ENCODE peak calls at places on chromosomes 11 and 22, in seven cellular contexts. One of them, this sample, is unnamed.
A peak's percentile ranks its signal among the peaks of the same experiment; 100 is the strongest.

GRCh38 chr11:95089620-95090542 is at the start of gene ENDOD1:
- DNase-seq in adrenal gland: peak; percentile 86
- DNase-seq in right lobe of liver: peak; percentile 87
- DNase-seq in Peyer's patch: peak; percentile 83
- DNase-seq in A549: peak; percentile 45
- DNase-seq in IMR-90: peak; percentile 74
- DNase-seq in ovary: peak; percentile 89
- DNase-seq in this sample: peak; percentile 98

GRCh38 chr11:3122775-3123201 is 42.3 kb downstream of the OSBPL5 start:
- DNase-seq in IMR-90: no peak
- DNase-seq in Peyer's patch: no peak
- DNase-seq in right lobe of liver: peak; percentile 12
- DNase-seq in A549: no peak
- DNase-seq in ovary: peak; percentile 38
- DNase-seq in adrenal gland: no peak
- DNase-seq in this sample: peak; percentile 68

GRCh38 chr11:126317681-126318641 is 14.1 kb downstream of the DCPS start:
- DNase-seq in Peyer's patch: no peak
- DNase-seq in IMR-90: peak; percentile 83
- DNase-seq in A549: no peak
- DNase-seq in adrenal gland: peak; percentile 73
- DNase-seq in right lobe of liver: no peak
- DNase-seq in ovary: peak; percentile 83
- DNase-seq in this sample: peak; percentile 55

GRCh38 chr22:21780259-21780658 is 44.7 kb upstream of the YPEL1 start:
- DNase-seq in IMR-90: no peak
- DNase-seq in Peyer's patch: no peak
- DNase-seq in A549: no peak
- DNase-seq in adrenal gland: no peak
- DNase-seq in ovary: no peak
- DNase-seq in right lobe of liver: no peak
- DNase-seq in this sample: no peak

GRCh38 chr22:46219650-46220049 is 30.4 kb downstream of the CDPF1 start:
- DNase-seq in A549: no peak
- DNase-seq in Peyer's patch: no peak
- DNase-seq in ovary: no peak
- DNase-seq in right lobe of liver: no peak
- DNase-seq in IMR-90: no peak
- DNase-seq in adrenal gland: no peak
- DNase-seq in this sample: no peak

GRCh38 chr11:116170526-116171120 is 602.2 kb downstream of the BUD13 start:
- DNase-seq in IMR-90: no peak
- DNase-seq in Peyer's patch: no peak
- DNase-seq in adrenal gland: no peak
- DNase-seq in right lobe of liver: no peak
- DNase-seq in ovary: no peak
- DNase-seq in A549: no peak
- DNase-seq in this sample: no peak

GRCh38 chr22:50620861-50621490 is 7.0 kb downstream of the ARSA start:
- DNase-seq in adrenal gland: no peak
- DNase-seq in A549: no peak
- DNase-seq in IMR-90: no peak
- DNase-seq in Peyer's patch: peak; percentile 76
- DNase-seq in right lobe of liver: no peak
- DNase-seq in ovary: peak; percentile 35
- DNase-seq in this sample: peak; percentile 88

GRCh38 chr11:93921695-93922468 is 71.5 kb upstream of the VSTM5 start:
- DNase-seq in right lobe of liver: no peak
- DNase-seq in adrenal gland: peak; percentile 50
- DNase-seq in ovary: no peak
- DNase-seq in IMR-90: peak; percentile 72
- DNase-seq in Peyer's patch: no peak
- DNase-seq in A549: peak; percentile 30
- DNase-seq in this sample: no peak

GRCh38 chr11:33766085-33766484 is 8.2 kb downstream of the FBXO3 start:
- DNase-seq in adrenal gland: no peak
- DNase-seq in Peyer's patch: no peak
- DNase-seq in ovary: no peak
- DNase-seq in right lobe of liver: no peak
- DNase-seq in IMR-90: no peak
- DNase-seq in A549: no peak
- DNase-seq in this sample: no peak

DNA sequence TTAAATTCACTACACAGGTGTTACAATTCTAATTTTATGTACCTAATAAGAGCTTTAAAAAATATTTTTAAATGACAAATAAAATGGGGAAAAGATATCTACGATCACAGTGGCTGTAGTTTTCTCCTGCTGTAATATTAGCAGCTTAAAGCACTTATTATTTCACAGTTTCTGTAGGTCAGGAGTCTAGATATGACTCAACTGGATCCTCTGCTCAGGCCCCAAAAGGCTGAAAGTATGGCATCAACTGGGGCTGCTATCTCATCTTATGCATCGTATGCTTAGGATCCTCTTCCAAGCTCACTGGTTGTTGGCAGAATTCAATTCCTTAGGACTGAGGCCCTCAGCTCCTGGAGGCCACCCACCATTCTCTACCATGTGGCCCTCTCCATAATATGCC is 12.8 kb downstream of the FBXO3 start:
- DNase-seq in ovary: no peak
- DNase-seq in adrenal gland: no peak
- DNase-seq in right lobe of liver: no peak
- DNase-seq in A549: no peak
- DNase-seq in IMR-90: no peak
- DNase-seq in Peyer's patch: no peak
- DNase-seq in this sample: no peak
- H3K27ac ChIP-seq in ovary: no peak overlapping the region
- H3K27ac ChIP-seq in adrenal gland: no peak overlapping the region
- H3K27ac ChIP-seq in right lobe of liver: no peak overlapping the region
- H3K27ac ChIP-seq in A549: no peak overlapping the region
- H3K27ac ChIP-seq in IMR-90: no peak overlapping the region
- H3K27ac ChIP-seq in Peyer's patch: no peak overlapping the region
- H3K27ac ChIP-seq in this sample: no peak overlapping the region

DNA sequence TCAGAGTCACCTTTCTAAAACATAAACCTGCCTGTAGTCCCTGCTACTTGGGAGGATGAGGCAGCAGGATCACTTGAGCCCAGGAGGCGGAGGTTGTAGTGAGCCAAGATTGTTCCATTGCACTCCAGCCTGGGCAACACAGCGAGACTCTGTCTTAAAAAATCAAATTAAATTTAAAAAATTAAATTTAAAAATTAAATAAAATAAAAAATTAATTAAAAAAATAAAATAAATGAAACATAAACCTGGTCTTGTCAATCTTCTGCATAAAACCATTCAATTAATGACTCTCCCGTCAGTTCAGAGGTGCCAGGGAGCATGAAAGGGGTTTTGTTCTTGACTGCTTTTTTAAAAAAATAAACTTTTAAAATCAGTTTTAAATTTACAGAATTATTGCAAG is 48.6 kb downstream of the CCDC83 start:
- DNase-seq in ovary: no peak
- DNase-seq in Peyer's patch: no peak
- DNase-seq in IMR-90: no peak
- DNase-seq in A549: no peak
- DNase-seq in adrenal gland: no peak
- DNase-seq in right lobe of liver: no peak
- DNase-seq in this sample: no peak
- TF ChIP-seq POLR2A in ovary: no peak
- TF ChIP-seq POLR2A in Peyer's patch: no peak
- TF ChIP-seq POLR2A in IMR-90: no peak
- TF ChIP-seq POLR2A in A549: no peak
- TF ChIP-seq POLR2A in adrenal gland: no peak
- TF ChIP-seq POLR2A in right lobe of liver: no peak
- TF ChIP-seq POLR2A in this sample: no peak

DNA sequence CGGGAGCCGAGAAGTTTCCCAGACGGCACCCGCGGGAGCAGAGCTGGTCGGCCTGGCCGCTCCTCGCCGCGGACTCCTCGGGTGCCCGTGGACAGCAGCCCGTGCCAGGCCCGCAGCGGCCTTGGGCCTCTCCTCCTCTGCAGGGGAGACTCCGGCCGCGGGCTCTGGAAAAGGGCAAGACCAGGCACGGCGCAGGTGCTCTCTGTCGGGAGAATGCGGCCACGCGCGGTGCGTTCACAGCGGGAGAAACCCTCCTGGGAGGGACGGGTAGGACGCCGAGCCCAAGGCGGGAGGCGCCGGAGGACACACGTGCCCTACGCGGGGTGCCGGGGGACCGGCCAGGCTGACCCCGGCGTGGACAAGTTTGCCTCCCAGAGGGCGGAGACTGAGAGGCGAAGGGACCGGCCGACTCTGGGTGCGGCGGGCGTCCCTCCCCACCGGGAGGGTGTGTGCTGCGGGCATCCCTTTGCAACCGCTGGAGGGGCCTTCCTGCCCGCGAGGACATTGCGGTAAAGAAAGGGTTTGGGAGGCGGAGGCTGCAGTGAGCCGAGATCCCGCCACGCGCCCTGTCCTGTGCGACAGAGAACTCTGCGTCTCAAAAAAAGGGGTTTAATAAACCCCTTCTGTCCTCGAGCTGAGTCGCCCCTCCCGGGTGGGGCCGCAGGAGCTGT is 2.3 kb downstream of the IFITM1 start:
- DNase-seq in A549: no peak
- DNase-seq in right lobe of liver: peak; percentile 73
- DNase-seq in adrenal gland: no peak
- DNase-seq in ovary: peak; percentile 63
- DNase-seq in Peyer's patch: no peak
- DNase-seq in IMR-90: no peak
- DNase-seq in this sample: peak; percentile 89
- H3K27ac ChIP-seq in A549: no peak overlapping the region
- H3K27ac ChIP-seq in right lobe of liver: peak overlapping the region; percentile 90
- H3K27ac ChIP-seq in adrenal gland: peak overlapping the region; percentile 37
- H3K27ac ChIP-seq in ovary: peak overlapping the region; percentile 88
- H3K27ac ChIP-seq in Peyer's patch: peak overlapping the region; percentile 83
- H3K27ac ChIP-seq in IMR-90: no peak overlapping the region
- H3K27ac ChIP-seq in this sample: peak overlapping the region; percentile 98

DNA sequence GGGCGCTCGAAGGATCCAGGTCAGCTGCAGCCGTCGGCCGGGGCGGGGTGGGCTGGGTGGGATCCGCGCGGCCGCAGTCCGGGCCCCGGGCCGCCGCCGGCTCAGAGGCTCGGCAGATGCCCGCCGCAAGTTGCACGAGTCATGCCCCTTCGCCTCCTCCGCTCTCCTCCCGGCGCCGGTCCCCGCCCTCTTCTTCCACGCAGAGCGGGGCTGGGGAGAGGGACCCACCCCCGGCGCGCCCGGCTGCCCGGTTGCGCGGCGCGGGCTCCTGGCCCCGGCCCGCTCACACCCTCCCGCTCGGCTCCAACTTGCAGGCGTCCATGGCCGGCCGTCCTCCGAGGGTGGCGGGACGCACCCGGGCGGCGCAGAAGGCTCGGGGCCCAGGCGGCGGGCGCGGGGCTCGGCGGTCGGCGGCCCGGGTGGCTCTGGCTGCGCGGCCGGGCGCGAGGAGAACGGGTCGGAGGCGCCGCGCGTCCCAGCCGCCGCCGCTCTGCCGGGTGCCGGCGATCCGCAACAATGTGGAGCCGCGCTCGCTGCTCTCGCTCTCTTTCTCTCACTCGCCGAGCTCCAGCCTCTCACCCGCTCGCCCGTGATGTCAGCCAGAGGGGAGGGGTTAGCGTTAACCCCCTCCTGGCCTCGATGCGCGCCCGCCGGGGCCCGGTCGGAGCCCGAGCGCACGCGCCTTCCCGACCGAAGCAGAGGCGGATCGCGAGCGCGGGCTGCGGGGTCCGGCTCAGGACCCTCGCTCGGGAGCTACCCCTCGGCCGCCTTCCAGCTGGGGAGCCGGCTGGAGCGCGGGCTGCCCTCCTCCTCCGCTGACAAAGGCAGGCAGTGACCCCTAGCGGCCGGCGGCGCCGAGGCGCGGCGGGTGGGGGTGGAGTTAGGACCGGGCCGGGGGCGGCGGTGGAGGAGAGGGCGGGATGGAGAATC is at the start of gene NECTIN1:
- DNase-seq in IMR-90: peak; percentile 79
- DNase-seq in A549: peak; percentile 78
- DNase-seq in Peyer's patch: peak; percentile 83
- DNase-seq in adrenal gland: peak; percentile 91
- DNase-seq in right lobe of liver: peak; percentile 92
- DNase-seq in ovary: peak; percentile 90
- DNase-seq in this sample: peak; percentile 97
- TF ChIP-seq POLR2A in IMR-90: peak; percentile 57
- TF ChIP-seq POLR2A in A549: peak; percentile 85
- TF ChIP-seq POLR2A in Peyer's patch: peak; percentile 84
- TF ChIP-seq POLR2A in adrenal gland: peak; percentile 75
- TF ChIP-seq POLR2A in right lobe of liver: peak; percentile 95
- TF ChIP-seq POLR2A in ovary: peak; percentile 48
- TF ChIP-seq POLR2A in this sample: no peak

GRCh38 chr11:80700386-80700785 is 1259.6 kb upstream of the TENM4 start:
- DNase-seq in A549: no peak
- DNase-seq in adrenal gland: no peak
- DNase-seq in ovary: no peak
- DNase-seq in Peyer's patch: no peak
- DNase-seq in IMR-90: no peak
- DNase-seq in right lobe of liver: no peak
- DNase-seq in this sample: no peak
- H3K27ac ChIP-seq in A549: no peak overlapping the region
- H3K27ac ChIP-seq in adrenal gland: no peak overlapping the region
- H3K27ac ChIP-seq in ovary: no peak overlapping the region
- H3K27ac ChIP-seq in Peyer's patch: no peak overlapping the region
- H3K27ac ChIP-seq in IMR-90: no peak overlapping the region
- H3K27ac ChIP-seq in right lobe of liver: no peak overlapping the region
- H3K27ac ChIP-seq in this sample: no peak overlapping the region

GRCh38 chr11:133955091-133955846 is 1.5 kb downstream of the IGSF9B start:
- DNase-seq in Peyer's patch: no peak
- DNase-seq in adrenal gland: no peak
- DNase-seq in A549: no peak
- DNase-seq in ovary: peak; percentile 49
- DNase-seq in IMR-90: no peak
- DNase-seq in right lobe of liver: no peak
- DNase-seq in this sample: no peak
- TF ChIP-seq POLR2A in Peyer's patch: no peak
- TF ChIP-seq POLR2A in adrenal gland: no peak
- TF ChIP-seq POLR2A in A549: no peak
- TF ChIP-seq POLR2A in ovary: no peak
- TF ChIP-seq POLR2A in IMR-90: no peak
- TF ChIP-seq POLR2A in right lobe of liver: no peak
- TF ChIP-seq POLR2A in this sample: no peak